ENCODE peak calls at places on chromosomes 4 and X, in five cellular contexts. I is mesenchymal stem cell, H is K562, O is A549, R is hepatocyte. G is an unnamed sample.

GRCh38 chr4:147312376-147313046 is 168.4 kb upstream of the EDNRA start:
- DNase-seq in O (no peak), R (no peak), H (no peak), I (peak; percentile 78), G (peak; percentile 35)

GRCh38 chr4:140099993-140100392 is 54.0 kb downstream of the MAML3 start:
- DNase-seq in R (no peak), O (no peak), I (no peak), H (no peak), G (peak; percentile 63)

GRCh38 chrX:20317873-20318272 is 51.2 kb upstream of the RPS6KA3 start:
- DNase-seq in H (no peak), I (no peak), O (no peak), R (no peak), G (no peak)

GRCh38 chrX:24375732-24376131 is 15.3 kb downstream of the SUPT20HL1 start:
- DNase-seq in H (no peak), I (no peak), R (no peak), O (no peak), G (no peak)

GRCh38 chrX:109856974-109857373 is 123.9 kb upstream of the ACSL4 start:
- DNase-seq in I (no peak), H (peak; percentile 21), R (peak; percentile 40), O (peak; percentile 7), G (peak; percentile 57)

GRCh38 chrX:57573754-57574153 is 18.1 kb upstream of the ZXDB start:
- DNase-seq in H (no peak), R (no peak), I (peak; percentile 15), O (no peak), G (peak; percentile 51)

GRCh38 chr4:2104556-2105345 is 45.6 kb downstream of the NAT8L start:
- DNase-seq in R (no peak), H (no peak), I (no peak), O (no peak), G (no peak)

GRCh38 chr4:83906561-83906960 is 370.7 kb downstream of the GPAT3 start:
- DNase-seq in O (no peak), H (no peak), R (no peak), I (no peak), G (no peak)

GRCh38 chr4:153792007-153792892 is 3.4 kb upstream of the SFRP2 start:
- DNase-seq in H (peak; percentile 31), R (peak; percentile 78), O (no peak), I (peak; percentile 82), G (no peak)
- H3K4me3 ChIP-seq in H (no peak overlapping the region), R (peak overlapping the region; percentile 25), O (no peak overlapping the region), I (no peak overlapping the region), G (no peak overlapping the region)

GRCh38 chr4:8269535-8270417 is at the start of gene HTRA3:
- DNase-seq in O (no peak), I (peak; percentile 70), H (no peak), R (peak; percentile 68), G (peak; percentile 33)

GRCh38 chr4:8271821-8272220 is 2.3 kb downstream of the HTRA3 start:
- DNase-seq in R (no peak), H (no peak), I (no peak), O (no peak), G (no peak)

GRCh38 chr4:8272472-8273428 is 3.2 kb downstream of the HTRA3 start:
- DNase-seq in H (no peak), O (no peak), R (no peak), I (peak; percentile 78), G (no peak)

GRCh38 chr4:8270418-8270771 is 841 bp downstream of the HTRA3 start:
- DNase-seq in H (no peak), I (no peak), O (no peak), R (no peak), G (no peak)

GRCh38 chr4:8270912-8271815 is 1.6 kb downstream of the HTRA3 start:
- DNase-seq in O (no peak), H (no peak), I (peak; percentile 64), R (no peak), G (no peak)
- H3K4me2 ChIP-seq in O (no peak overlapping the region), H (no peak overlapping the region), I (no peak overlapping the region), R (peak overlapping the region; percentile 83), G (peak overlapping the region; percentile 77)

GRCh38 chrX:136146614-136147319 is 566 bp upstream of the FHL1 start:
- DNase-seq in O (peak; percentile 12), R (peak; percentile 19), H (no peak), I (peak; percentile 22), G (peak; percentile 7)

GRCh38 chrX:136143714-136144113 is 3.6 kb upstream of the FHL1 start:
- DNase-seq in I (no peak), R (no peak), O (no peak), H (no peak), G (no peak)

GRCh38 chrX:136147966-136148365 is 633 bp downstream of the FHL1 start:
- DNase-seq in I (no peak), R (no peak), O (no peak), H (no peak), G (no peak)

GRCh38 chrX:136147320-136147901 is at the start of gene FHL1:
- DNase-seq in I (peak; percentile 50), O (peak; percentile 18), R (peak; percentile 40), H (peak; percentile 84), G (peak; percentile 40)

DNA sequence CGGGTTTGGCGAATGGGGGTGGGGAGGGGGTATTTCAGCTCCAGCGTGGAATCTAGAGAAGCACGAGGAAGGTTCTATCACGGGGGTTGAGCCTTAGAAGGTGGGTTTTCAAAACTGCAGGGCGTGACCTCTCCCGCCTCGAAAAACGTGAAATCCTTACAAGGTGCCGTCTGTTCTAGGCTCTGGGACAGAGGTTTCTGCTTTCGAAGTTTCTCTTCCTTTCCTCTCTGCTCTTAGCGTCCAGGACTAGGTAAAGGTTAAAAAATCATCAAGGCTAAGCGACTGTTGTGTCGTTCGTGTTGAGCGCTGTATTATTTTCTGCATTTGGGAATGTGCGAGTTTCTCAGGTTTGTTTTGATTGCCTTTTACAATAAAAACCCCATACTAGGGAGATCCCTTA is 1.1 kb downstream of the FHL1 start:
- DNase-seq in O (no peak), H (no peak), R (no peak), I (no peak), G (no peak)
- H3K4me3 ChIP-seq in O (no peak overlapping the region), H (no peak overlapping the region), R (no peak overlapping the region), I (peak overlapping the region; percentile 81), G (no peak overlapping the region)

GRCh38 chr4:105587851-105588250 is 35.4 kb downstream of the ARHGEF38 start:
- DNase-seq in R (no peak), H (no peak), I (no peak), O (no peak), G (peak; percentile 30)

GRCh38 chr4:105586638-105587328 is 34.4 kb downstream of the ARHGEF38 start:
- DNase-seq in I (no peak), O (no peak), R (no peak), H (no peak), G (no peak)

GRCh38 chr4:105588252-105588651 is 35.8 kb downstream of the ARHGEF38 start:
- DNase-seq in H (no peak), R (no peak), I (no peak), O (no peak), G (no peak)
- H3K4me2 ChIP-seq in H (no peak overlapping the region), R (no peak overlapping the region), I (no peak overlapping the region), O (no peak overlapping the region), G (peak overlapping the region; percentile 59)

DNA sequence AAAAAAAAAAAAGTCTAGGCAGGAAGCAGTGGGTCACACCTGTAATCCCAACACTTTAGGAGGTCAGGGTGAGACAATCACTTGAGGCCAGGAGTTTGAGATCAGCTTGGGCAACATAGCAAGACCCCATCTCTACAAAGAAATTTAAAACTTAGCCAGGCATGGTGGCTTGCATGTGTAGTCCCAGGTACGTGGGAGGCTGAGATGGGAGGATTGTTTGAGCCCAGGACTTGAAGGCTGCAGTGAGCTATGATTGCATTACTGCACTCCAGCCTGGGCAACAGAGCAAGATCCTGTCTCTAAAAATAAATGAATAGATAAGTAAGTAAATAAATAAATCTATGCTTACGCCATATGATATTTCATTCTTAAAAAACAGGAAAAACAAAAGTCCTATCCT is 65.3 kb downstream of the DHRSX start:
- DNase-seq in I (no peak), R (no peak), H (no peak), O (no peak), G (no peak)
- H3K4me3 ChIP-seq in I (no peak overlapping the region), R (no peak overlapping the region), H (no peak overlapping the region), O (no peak overlapping the region), G (no peak overlapping the region)

GRCh38 chrX:68835104-68835442 is 6.3 kb downstream of the EFNB1 start:
- DNase-seq in I (no peak), R (no peak), O (no peak), H (no peak), G (no peak)

GRCh38 chrX:68835468-68835867 is 6.6 kb downstream of the EFNB1 start:
- DNase-seq in I (no peak), O (no peak), R (no peak), H (no peak), G (no peak)

GRCh38 chrX:68834371-68835103 is 5.7 kb downstream of the EFNB1 start:
- DNase-seq in R (no peak), I (no peak), H (no peak), O (no peak), G (no peak)

GRCh38 chrX:68838571-68838910 is 9.7 kb downstream of the EFNB1 start:
- DNase-seq in R (no peak), O (no peak), H (no peak), I (no peak), G (no peak)

DNA sequence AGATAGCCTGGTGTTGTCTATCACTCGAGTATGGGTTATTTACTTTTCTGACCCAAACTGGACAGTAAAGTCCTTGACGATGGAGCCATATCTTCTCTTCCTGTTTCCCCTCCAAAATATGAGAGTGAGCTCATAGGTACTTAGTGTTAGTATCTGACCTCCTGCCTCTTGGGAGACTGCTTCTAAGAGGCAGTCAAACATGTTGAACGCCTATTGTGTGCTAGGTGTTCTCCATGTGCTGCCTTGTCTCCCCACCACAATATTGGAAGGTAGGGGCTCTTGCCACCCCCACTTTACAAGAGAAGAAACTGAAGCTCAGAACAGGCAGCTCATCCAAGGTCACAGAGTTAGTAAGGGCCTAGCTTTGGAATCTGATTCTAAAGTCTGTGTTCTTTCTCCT is 8.3 kb downstream of the EFNB1 start:
- DNase-seq in O (no peak), R (no peak), H (no peak), I (no peak), G (no peak)
- H3K4me2 ChIP-seq in O (no peak overlapping the region), R (no peak overlapping the region), H (no peak overlapping the region), I (no peak overlapping the region), G (no peak overlapping the region)

GRCh38 chr4:30919458-30919857 is 199.3 kb downstream of the PCDH7 start:
- DNase-seq in H (no peak), R (no peak), O (no peak), I (no peak), G (no peak)

GRCh38 chr4:30916337-30917274 is 196.4 kb downstream of the PCDH7 start:
- DNase-seq in R (no peak), H (no peak), O (no peak), I (no peak), G (no peak)

GRCh38 chr4:30924521-30924920 is 204.4 kb downstream of the PCDH7 start:
- DNase-seq in R (no peak), I (no peak), O (no peak), H (no peak), G (no peak)

GRCh38 chr4:30917946-30918345 is 197.8 kb downstream of the PCDH7 start:
- DNase-seq in H (no peak), R (no peak), I (no peak), O (no peak), G (no peak)

GRCh38 chr4:30920043-30920442 is 199.9 kb downstream of the PCDH7 start:
- DNase-seq in H (no peak), R (no peak), I (peak; percentile 9), O (no peak), G (no peak)
- H3K4me3 ChIP-seq in H (no peak overlapping the region), R (no peak overlapping the region), I (no peak overlapping the region), O (no peak overlapping the region), G (no peak overlapping the region)